ENCODE peak calls at places on chromosomes 5 and 9, in four cellular contexts. T is K562, K is H1, M is HepG2. S is an unnamed sample.

GRCh38 chr9:85223506-85224108 is 518.1 kb downstream of the AGTPBP1 start:
- DNase-seq in T (no peak), K (no peak), M (no peak), S (no peak)

GRCh38 chr5:1423901-1424603 is 21.2 kb downstream of the SLC6A3 start:
- DNase-seq in T (no peak), K (no peak), M (no peak), S (no peak)

GRCh38 chr9:83472221-83472665 is 66.0 kb downstream of the FRMD3 start:
- DNase-seq in T (no peak), K (no peak), M (peak; percentile 95), S (no peak)

GRCh38 chr9:132162764-132163456 is 1.1 kb downstream of the NTNG2 start:
- DNase-seq in T (no peak), K (no peak), M (no peak), S (no peak)

GRCh38 chr5:31238497-31238896 is 45.0 kb downstream of the CDH6 start:
- DNase-seq in T (no peak), K (no peak), M (no peak), S (no peak)

GRCh38 chr9:6305954-6306563 is 22.1 kb upstream of the TPD52L3 start:
- DNase-seq in T (peak; percentile 17), K (no peak), M (peak; percentile 42), S (peak; percentile 23)

GRCh38 chr5:123605822-123606221 is 93.8 kb downstream of the CSNK1G3 start:
- DNase-seq in T (no peak), K (no peak), M (no peak), S (no peak)

GRCh38 chr9:120893917-120894316 is 16.9 kb upstream of the PHF19 start:
- DNase-seq in T (peak; percentile 27), K (no peak), M (no peak), S (no peak)

GRCh38 chr5:68924490-68925145 is 169.2 kb upstream of the SLC30A5 start:
- DNase-seq in T (no peak), K (no peak), M (peak; percentile 86), S (no peak)

GRCh38 chr5:9099681-9100080 is 446.2 kb downstream of the SEMA5A start:
- DNase-seq in T (no peak), K (no peak), M (no peak), S (no peak)

GRCh38 chr9:116155700-116156045 is 2.1 kb downstream of the PAPPA start:
- DNase-seq in T (no peak), K (no peak), M (no peak), S (no peak)

GRCh38 chr5:115778417-115778816 is 38.0 kb downstream of the CDO1 start:
- DNase-seq in T (no peak), K (no peak), M (no peak), S (no peak)

GRCh38 chr9:110538621-110539020 is 40.9 kb downstream of the SVEP1 start:
- DNase-seq in T (no peak), K (no peak), M (no peak), S (no peak)

GRCh38 chr5:177491429-177491945 is 5.9 kb downstream of the PDLIM7 start:
- DNase-seq in T (peak; percentile 97), K (no peak), M (peak; percentile 65), S (no peak)

GRCh38 chr5:78005021-78005785 is 229.1 kb upstream of the TBCA start:
- DNase-seq in T (no peak), K (no peak), M (peak; percentile 27), S (no peak)

GRCh38 chr5:64914396-64914795 is 145.7 kb downstream of the CWC27 start:
- DNase-seq in T (no peak), K (no peak), M (no peak), S (no peak)

GRCh38 chr9:132061526-132061925 is 18.1 kb downstream of the MED27 start:
- DNase-seq in T (no peak), K (no peak), M (no peak), S (no peak)

GRCh38 chr9:89606567-89607311 is 1.9 kb downstream of the GADD45G start:
- DNase-seq in T (peak; percentile 86), K (no peak), M (no peak), S (no peak)

GRCh38 chr5:174514325-174514724 is 210.1 kb upstream of the MSX2 start:
- DNase-seq in T (no peak), K (no peak), M (no peak), S (no peak)

GRCh38 chr9:69946800-69947437 is 96.7 kb upstream of the MAMDC2 start:
- DNase-seq in T (no peak), K (no peak), M (peak; percentile 3), S (no peak)

GRCh38 chr5:135085936-135086235 is 51.9 kb upstream of the PITX1 start:
- DNase-seq in T (no peak), K (no peak), M (no peak), S (no peak)

GRCh38 chr5:135873831-135874230 is 21.8 kb downstream of the IL9 start:
- DNase-seq in T (no peak), K (no peak), M (no peak), S (no peak)

GRCh38 chr5:17802256-17802655 is 168.0 kb downstream of the TAF11L14 start:
- DNase-seq in T (no peak), K (no peak), M (no peak), S (no peak)

GRCh38 chr5:167049043-167049663 is 1242.3 kb upstream of the WWC1 start:
- DNase-seq in T (peak; percentile 5), K (no peak), M (peak; percentile 21), S (no peak)

GRCh38 chr9:110240198-110240597 is 16.1 kb downstream of the TXN start:
- DNase-seq in T (no peak), K (no peak), M (no peak), S (no peak)

GRCh38 chr5:39178171-39178570 is 41.2 kb downstream of the FYB1 start:
- DNase-seq in T (no peak), K (no peak), M (no peak), S (no peak)

DNA sequence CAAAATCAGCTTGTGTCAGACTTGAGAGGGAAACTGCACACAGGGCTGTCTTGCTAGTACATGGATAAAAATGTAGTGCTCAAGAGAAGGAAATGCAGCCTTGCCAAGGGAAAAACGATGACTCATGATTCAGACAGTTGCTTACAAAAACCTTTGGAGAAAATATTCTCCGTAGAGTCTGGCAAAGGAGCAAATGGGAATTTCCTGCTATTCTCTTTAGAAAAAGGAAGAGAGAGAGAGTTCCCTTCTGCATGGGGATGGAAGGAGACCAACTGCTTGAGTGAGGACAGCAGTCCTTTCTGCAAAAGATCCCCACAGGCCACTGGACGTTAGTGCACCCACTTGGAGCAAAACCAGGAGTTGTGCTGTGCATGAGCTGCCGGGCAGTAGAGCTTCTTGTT is 7.6 kb downstream of the IFNB1 start:
- DNase-seq in T (no peak), K (no peak), M (no peak), S (no peak)
- TF ChIP-seq ZNF274 in T (no peak), K (no peak), M (no peak), S (no peak)

DNA sequence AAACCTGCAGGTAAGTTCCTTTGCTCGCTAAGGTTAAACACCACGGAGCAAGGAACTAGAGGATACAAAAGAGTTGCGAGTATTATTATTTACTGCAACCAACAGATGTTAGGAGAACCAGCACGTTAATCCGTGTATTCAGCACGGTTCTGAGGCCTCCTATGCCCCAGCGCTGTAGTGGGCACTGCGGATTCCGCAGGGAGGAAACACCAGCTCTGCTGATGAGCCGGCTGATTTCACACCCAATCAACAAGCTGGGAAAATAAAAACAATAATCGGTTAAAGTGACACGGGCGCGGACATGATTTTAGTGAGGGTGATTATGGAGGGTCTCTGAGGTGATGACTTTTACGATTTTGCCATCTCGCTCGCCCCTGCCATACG is 689 bp upstream of the PRELID2 start:
- DNase-seq in T (no peak), K (no peak), M (no peak), S (no peak)
- TF ChIP-seq CHD2 in T (no peak), K (no peak), M (no peak), S (no peak)

GRCh38 chr9:134515026-134515821 is 126.4 kb upstream of the COL5A1 start:
- DNase-seq in T (no peak), K (no peak), M (no peak), S (no peak)
- TF ChIP-seq ZNF274 in T (no peak), K (no peak), M (no peak), S (no peak)

GRCh38 chr9:100351508-100351907 is 1.2 kb downstream of the TEX10 start:
- DNase-seq in T (no peak), K (no peak), M (no peak), S (no peak)

GRCh38 chr9:100350188-100350587 is 2.6 kb downstream of the TEX10 start:
- DNase-seq in T (peak; percentile 17), K (no peak), M (no peak), S (no peak)

GRCh38 chr9:100354121-100354800 is 1.5 kb upstream of the TEX10 start:
- DNase-seq in T (no peak), K (no peak), M (no peak), S (no peak)

GRCh38 chr9:100352727-100353505 is at the start of gene TEX10:
- DNase-seq in T (peak; percentile 98), K (peak; percentile 75), M (peak; percentile 75), S (peak; percentile 57)

GRCh38 chr9:100352201-100352726 is 478 bp downstream of the TEX10 start:
- DNase-seq in T (peak; percentile 47), K (no peak), M (no peak), S (no peak)
- TF ChIP-seq CHD2 in T (no peak), K (no peak), M (no peak), S (no peak)